ENCODE peak calls at places on chromosomes 3 and 15, in six cellular contexts. U is HT1080, E is stromal cell of bone marrow, V is NCI-H524, B is amygdala, H is WTC11. D is an unnamed sample.
A peak's percentile ranks its signal among the peaks of the same experiment; 100 is the strongest.

GRCh38 chr3:69294014-69294771 is 91.7 kb downstream of the FRMD4B start:
- DNase-seq in U (peak; percentile 79), E (no peak), V (peak; percentile 78), B (no peak), H (no peak), D (peak; percentile 28)

GRCh38 chr3:169664034-169664820 is 715 bp upstream of the MECOM start:
- DNase-seq in U (no peak), E (no peak), V (peak; percentile 34), B (no peak), H (no peak), D (no peak)

GRCh38 chr3:50156991-50157493 is 1.9 kb downstream of the SEMA3F start:
- DNase-seq in U (peak; percentile 40), E (no peak), V (no peak), B (no peak), H (peak; percentile 54), D (no peak)

GRCh38 chr15:31161990-31162389 is 60.5 kb upstream of the TRPM1 start:
- DNase-seq in U (no peak), E (no peak), V (no peak), B (no peak), H (no peak), D (no peak)

GRCh38 chr3:60417590-60417989 is 833.7 kb downstream of the FHIT start:
- DNase-seq in U (no peak), E (no peak), V (peak; percentile 85), B (no peak), H (no peak), D (no peak)

GRCh38 chr15:82178061-82178460 is 84.5 kb downstream of the EFL1 start:
- DNase-seq in U (peak; percentile 40), E (peak; percentile 42), V (no peak), B (no peak), H (no peak), D (no peak)

GRCh38 chr15:99347609-99348008 is 96.3 kb downstream of the LRRC28 start:
- DNase-seq in U (peak; percentile 7), E (no peak), V (no peak), B (no peak), H (no peak), D (no peak)

GRCh38 chr3:181134873-181135272 is 145.3 kb upstream of the DNAJC19 start:
- DNase-seq in U (peak; percentile 13), E (no peak), V (no peak), B (no peak), H (no peak), D (no peak)

GRCh38 chr3:47365213-47366153 is 15.3 kb upstream of the PTPN23 start:
- DNase-seq in U (peak; percentile 86), E (peak; percentile 74), V (no peak), B (no peak), H (no peak), D (no peak)

GRCh38 chr15:68259883-68260282 is 17.7 kb upstream of the FEM1B start:
- DNase-seq in U (no peak), E (no peak), V (peak; percentile 89), B (no peak), H (no peak), D (no peak)

GRCh38 chr15:77025066-77025435 is 30.1 kb downstream of the PSTPIP1 start:
- DNase-seq in U (no peak), E (no peak), V (no peak), B (no peak), H (peak; percentile 5), D (no peak)

GRCh38 chr3:102224171-102224570 is 210.6 kb upstream of the ZPLD1 start:
- DNase-seq in U (peak; percentile 22), E (peak; percentile 15), V (peak; percentile 40), B (no peak), H (no peak), D (peak; percentile 13)

GRCh38 chr3:117892431-117892841 is 1142.2 kb downstream of the IGSF11 start:
- DNase-seq in U (peak; percentile 78), E (peak; percentile 86), V (no peak), B (no peak), H (no peak), D (no peak)

GRCh38 chr3:9770276-9770812 is 597 bp upstream of the CAMK1 start:
- DNase-seq in U (no peak), E (no peak), V (no peak), B (peak; percentile 64), H (no peak), D (no peak)

GRCh38 chr3:51929420-51930003 is 12.2 kb downstream of the RRP9 start:
- DNase-seq in U (peak; percentile 12), E (no peak), V (no peak), B (no peak), H (peak; percentile 49), D (no peak)

GRCh38 chr3:159187706-159188105 is 385.9 kb downstream of the MFSD1 start:
- DNase-seq in U (no peak), E (no peak), V (no peak), B (no peak), H (peak; percentile 9), D (no peak)

GRCh38 chr15:32936283-32936918 is 218.6 kb downstream of the GREM1 start:
- DNase-seq in U (peak; percentile 17), E (peak; percentile 43), V (peak; percentile 48), B (no peak), H (no peak), D (no peak)

GRCh38 chr3:69201658-69202057 is 79.3 kb upstream of the LMOD3 start:
- DNase-seq in U (no peak), E (no peak), V (no peak), B (no peak), H (no peak), D (no peak)

GRCh38 chr15:40664909-40665308 is 30.1 kb upstream of the RAD51 start:
- DNase-seq in U (no peak), E (no peak), V (no peak), B (no peak), H (no peak), D (no peak)

GRCh38 chr15:95085056-95085455 is 853.7 kb downstream of the MCTP2 start:
- DNase-seq in U (no peak), E (no peak), V (peak; percentile 71), B (no peak), H (no peak), D (no peak)

GRCh38 chr3:169390310-169390731 is 273.2 kb downstream of the MECOM start:
- DNase-seq in U (no peak), E (no peak), V (peak; percentile 27), B (no peak), H (no peak), D (peak; percentile 61)

GRCh38 chr3:120567370-120568197 is 28.6 kb upstream of the NDUFB4 start:
- DNase-seq in U (peak; percentile 64), E (no peak), V (peak; percentile 74), B (peak; percentile 38), H (peak; percentile 24), D (peak; percentile 56)

GRCh38 chr15:39588531-39589192 is 7.8 kb downstream of the THBS1 start:
- DNase-seq in U (no peak), E (no peak), V (no peak), B (no peak), H (no peak), D (no peak)

GRCh38 chr3:34683851-34684250 is 885.4 kb downstream of the PDCD6IP start:
- DNase-seq in U (peak; percentile 47), E (peak; percentile 32), V (peak; percentile 76), B (peak; percentile 21), H (peak; percentile 82), D (peak; percentile 49)

GRCh38 chr15:70101459-70102113 is 3.9 kb upstream of the TLE3 start:
- DNase-seq in U (peak; percentile 84), E (no peak), V (peak; percentile 95), B (no peak), H (peak; percentile 64), D (peak; percentile 96)

GRCh38 chr15:62941719-62942118 is 100.8 kb upstream of the TPM1 start:
- DNase-seq in U (no peak), E (no peak), V (no peak), B (no peak), H (no peak), D (no peak)

GRCh38 chr15:73239564-73240208 is 129.1 kb downstream of the HCN4 start:
- DNase-seq in U (peak; percentile 28), E (no peak), V (peak; percentile 47), B (no peak), H (no peak), D (peak; percentile 3)

GRCh38 chr3:11878837-11879236 is 32.2 kb upstream of the TAMM41 start:
- DNase-seq in U (no peak), E (no peak), V (peak; percentile 42), B (no peak), H (no peak), D (peak; percentile 11)

GRCh38 chr15:74180689-74181602 is 7.4 kb downstream of the ISLR start:
- DNase-seq in U (no peak), E (no peak), V (no peak), B (no peak), H (no peak), D (no peak)

GRCh38 chr3:126476166-126476975 is 680 bp upstream of the ZXDC start:
- DNase-seq in U (peak; percentile 28), E (no peak), V (peak; percentile 69), B (no peak), H (peak; percentile 52), D (peak; percentile 53)

GRCh38 chr3:45140392-45140791 is 5.8 kb downstream of the CDCP1 start:
- DNase-seq in U (peak; percentile 76), E (peak; percentile 61), V (no peak), B (no peak), H (no peak), D (no peak)

GRCh38 chr3:112013058-112013783 is 14.5 kb downstream of the TAGLN3 start:
- DNase-seq in U (peak; percentile 72), E (peak; percentile 61), V (peak; percentile 65), B (peak; percentile 35), H (peak; percentile 57), D (peak; percentile 75)